ENCODE peak calls at places on chromosomes 2 and 18, in ten cellular contexts. T, O, G, A, B, F, J, V, Z and M are unnamed samples.

GRCh38 chr2:20796374-20796791 is 26.5 kb downstream of the LDAH start:
- DNase-seq in T (no peak), O (no peak), G (no peak), A (no peak), B (no peak), F (no peak), J (peak), V (no peak), Z (no peak), M (peak)

GRCh38 chr18:48798334-48799197 is 152.2 kb downstream of the SMAD7 start:
- DNase-seq in T (no peak), O (peak), G (no peak), A (no peak), B (no peak), F (peak), J (no peak), V (peak), Z (no peak), M (peak)

GRCh38 chr2:11239718-11240462 is 84.6 kb downstream of the SLC66A3 start:
- DNase-seq in T (no peak), O (no peak), G (no peak), A (no peak), B (no peak), F (no peak), J (peak), V (peak), Z (no peak), M (peak)

GRCh38 chr2:207601774-207602173 is 23.4 kb downstream of the METTL21A start:
- DNase-seq in T (no peak), O (no peak), G (no peak), A (no peak), B (no peak), F (no peak), J (peak), V (no peak), Z (no peak), M (no peak)

GRCh38 chr18:36467614-36468013 is 170.1 kb downstream of the FHOD3 start:
- DNase-seq in T (no peak), O (peak), G (no peak), A (no peak), B (no peak), F (no peak), J (no peak), V (no peak), Z (no peak), M (no peak)

GRCh38 chr2:128513416-128514283 is 195.0 kb upstream of the HS6ST1 start:
- DNase-seq in T (no peak), O (no peak), G (no peak), A (peak), B (no peak), F (peak), J (no peak), V (no peak), Z (peak), M (peak)

GRCh38 chr2:168401771-168402170 is 54.3 kb upstream of the CERS6 start:
- DNase-seq in T (no peak), O (no peak), G (no peak), A (no peak), B (no peak), F (no peak), J (no peak), V (no peak), Z (no peak), M (no peak)

GRCh38 chr18:67261931-67262552 is 254.5 kb downstream of the DSEL start:
- DNase-seq in T (no peak), O (no peak), G (no peak), A (no peak), B (no peak), F (no peak), J (no peak), V (no peak), Z (no peak), M (no peak)

GRCh38 chr2:48107326-48107925 is 201.1 kb upstream of the FBXO11 start:
- DNase-seq in T (peak), O (no peak), G (no peak), A (no peak), B (no peak), F (no peak), J (peak), V (no peak), Z (peak), M (peak)

GRCh38 chr2:10900216-10901109 is 11.3 kb upstream of the KCNF1 start:
- DNase-seq in T (peak), O (no peak), G (no peak), A (no peak), B (no peak), F (no peak), J (peak), V (no peak), Z (peak), M (no peak)

GRCh38 chr18:41324934-41325333 is 630.1 kb upstream of the PIK3C3 start:
- DNase-seq in T (no peak), O (no peak), G (no peak), A (no peak), B (no peak), F (no peak), J (peak), V (no peak), Z (no peak), M (no peak)

GRCh38 chr2:121866789-121867188 is 111.3 kb downstream of the TSN start:
- DNase-seq in T (no peak), O (no peak), G (no peak), A (no peak), B (no peak), F (no peak), J (peak), V (no peak), Z (no peak), M (no peak)

GRCh38 chr2:48221846-48222516 is 308.0 kb upstream of the STON1 start:
- DNase-seq in T (no peak), O (no peak), G (no peak), A (no peak), B (no peak), F (no peak), J (no peak), V (no peak), Z (peak), M (no peak)

GRCh38 chr2:28564346-28564745 is 68.5 kb downstream of the PLB1 start:
- DNase-seq in T (no peak), O (no peak), G (no peak), A (no peak), B (no peak), F (no peak), J (no peak), V (no peak), Z (no peak), M (no peak)

GRCh38 chr2:74821177-74822124 is 12.5 kb upstream of the HK2 start:
- DNase-seq in T (no peak), O (no peak), G (no peak), A (no peak), B (no peak), F (no peak), J (no peak), V (peak), Z (no peak), M (no peak)

GRCh38 chr2:64595397-64596160 is 58.1 kb downstream of the SERTAD2 start:
- DNase-seq in T (no peak), O (no peak), G (no peak), A (no peak), B (no peak), F (no peak), J (peak), V (no peak), Z (peak), M (no peak)

GRCh38 chr2:204108301-204108700 is 171.7 kb downstream of the ICOS start:
- DNase-seq in T (peak), O (no peak), G (no peak), A (no peak), B (no peak), F (no peak), J (no peak), V (no peak), Z (peak), M (peak)

GRCh38 chr2:127618551-127618950 is 27.4 kb upstream of the GPR17 start:
- DNase-seq in T (no peak), O (no peak), G (no peak), A (no peak), B (no peak), F (no peak), J (no peak), V (no peak), Z (no peak), M (no peak)

GRCh38 chr2:227655454-227655853 is 11.2 kb upstream of the SCYGR5 start:
- DNase-seq in T (peak), O (no peak), G (no peak), A (no peak), B (no peak), F (peak), J (peak), V (no peak), Z (peak), M (peak)

GRCh38 chr2:90069290-90069894 is 1377.9 kb downstream of the RPIA start:
- DNase-seq in T (peak), O (peak), G (peak), A (no peak), B (no peak), F (peak), J (no peak), V (peak), Z (peak), M (peak)

GRCh38 chr2:152635635-152636298 is 81.5 kb downstream of the PRPF40A start:
- DNase-seq in T (peak), O (peak), G (peak), A (no peak), B (peak), F (peak), J (peak), V (peak), Z (peak), M (peak)

GRCh38 chr2:237485304-237485703 is 1.7 kb upstream of the MLPH start:
- DNase-seq in T (no peak), O (no peak), G (no peak), A (no peak), B (no peak), F (no peak), J (no peak), V (no peak), Z (no peak), M (no peak)

GRCh38 chr2:101613073-101613704 is 84.3 kb upstream of the MAP4K4 start:
- DNase-seq in T (no peak), O (no peak), G (no peak), A (no peak), B (no peak), F (no peak), J (no peak), V (no peak), Z (no peak), M (no peak)

GRCh38 chr18:5601188-5601624 is 57.4 kb upstream of the EPB41L3 start:
- DNase-seq in T (no peak), O (no peak), G (no peak), A (no peak), B (no peak), F (no peak), J (no peak), V (no peak), Z (no peak), M (no peak)

DNA sequence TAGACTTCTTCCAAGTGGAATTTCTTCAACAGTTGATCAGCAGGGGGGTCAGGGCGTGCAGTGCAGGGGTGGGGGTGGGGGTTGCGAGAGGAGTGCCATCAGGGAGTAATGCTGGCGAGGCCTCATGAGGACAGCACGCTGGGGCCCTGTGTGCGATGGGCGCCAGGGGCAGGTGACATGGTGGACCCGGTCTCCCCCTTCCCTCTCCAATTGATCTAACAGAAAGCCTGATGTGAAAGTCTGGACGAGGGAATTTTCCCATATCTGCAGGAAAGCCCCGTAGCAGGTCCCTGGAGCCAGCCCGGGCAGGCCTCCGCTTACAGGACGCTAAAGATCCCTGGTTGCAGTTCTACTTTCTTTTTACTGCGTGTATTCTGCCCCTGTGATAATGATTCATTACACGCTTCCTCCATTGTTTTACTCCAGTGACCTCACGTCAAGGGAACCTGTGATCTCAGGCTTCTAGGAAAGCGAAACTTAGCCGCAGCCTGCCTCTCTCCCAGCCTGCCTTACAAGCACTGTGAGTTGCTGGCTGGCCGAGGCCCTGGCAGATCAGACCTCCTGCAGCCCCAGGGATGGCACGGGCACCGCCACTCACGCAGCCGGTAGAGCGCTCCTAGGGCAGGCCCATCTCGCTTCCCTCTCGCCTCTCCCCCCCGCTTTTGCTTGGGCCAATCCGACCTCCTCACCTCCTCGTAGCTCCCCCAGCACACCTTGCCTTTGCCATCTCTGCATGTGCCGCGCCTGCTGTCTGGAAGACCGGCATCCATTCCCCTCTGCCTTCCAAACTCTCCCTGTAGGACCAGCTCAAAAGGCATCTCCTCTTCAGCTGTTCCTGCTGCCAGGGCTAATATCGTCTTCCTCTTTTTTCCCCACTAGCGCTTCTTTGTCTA is 19.2 kb downstream of the NEURL3 start:
- DNase-seq in T (peak), O (peak), G (peak), A (peak), B (no peak), F (peak), J (peak), V (peak), Z (no peak), M (peak)
- TF ChIP-seq POLR2A in T (peak), O (peak), G (peak), A (peak), B (peak), F (peak), J (no peak), V (no peak), Z (no peak), M (peak)

DNA sequence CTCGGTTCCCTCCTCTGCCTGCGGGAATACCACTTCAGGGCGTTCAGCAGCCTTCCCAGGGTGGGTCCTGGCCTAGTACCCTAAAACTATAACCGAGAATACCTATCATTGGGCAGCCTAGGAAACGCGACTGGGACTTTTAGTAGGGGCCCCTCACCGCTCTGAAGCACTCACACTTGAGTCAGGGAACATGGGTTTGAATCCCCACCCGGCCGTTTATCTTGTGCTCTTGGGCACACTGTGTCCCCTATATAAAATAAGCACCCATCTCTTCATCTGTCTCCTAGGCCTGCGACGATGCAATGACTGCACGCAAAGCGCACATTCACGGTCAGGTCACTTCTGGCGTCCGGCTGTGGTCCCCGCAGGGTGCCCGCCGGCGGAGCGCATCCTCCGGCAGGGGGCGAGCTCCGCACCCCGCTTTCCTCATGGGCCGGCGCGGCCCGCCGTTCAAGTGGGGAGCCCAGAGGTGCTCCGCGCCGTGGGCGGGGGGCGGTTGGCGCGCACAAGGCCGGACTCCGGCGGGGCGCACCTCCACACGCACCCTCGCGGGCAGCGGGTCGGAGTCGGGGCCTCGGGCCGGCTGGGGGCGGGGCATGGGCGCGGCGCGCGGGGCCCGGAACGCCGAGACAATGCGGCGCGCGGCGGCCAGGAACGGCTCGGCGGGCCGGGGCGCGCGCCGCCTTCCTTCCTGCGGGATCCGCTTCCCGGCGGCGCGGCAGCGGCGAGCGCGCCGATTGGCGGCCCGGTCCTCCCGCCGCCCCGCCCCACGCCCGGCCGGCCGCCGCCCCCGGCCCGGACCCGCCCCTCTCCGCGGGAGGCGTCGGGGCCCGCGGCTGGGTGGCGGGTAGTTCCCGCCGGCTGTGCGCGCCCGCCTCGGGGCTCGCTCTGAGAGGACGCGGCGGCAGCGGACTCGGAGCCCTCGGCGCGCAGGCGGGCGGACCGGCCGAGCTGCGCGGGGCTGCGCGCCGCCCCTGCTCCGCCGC is at the start of gene ASAP2:
- DNase-seq in T (peak), O (peak), G (peak), A (no peak), B (peak), F (peak), J (peak), V (peak), Z (peak), M (peak)
- TF ChIP-seq POLR2A in T (peak), O (no peak), G (peak), A (no peak), B (peak), F (peak), J (peak), V (no peak), Z (peak), M (peak)

GRCh38 chr2:86065512-86065911 is 40.2 kb downstream of the POLR1A start:
- DNase-seq in T (no peak), O (no peak), G (no peak), A (no peak), B (no peak), F (no peak), J (no peak), V (no peak), Z (no peak), M (no peak)
- TF ChIP-seq POLR2A in T (no peak), O (no peak), G (no peak), A (no peak), B (no peak), F (no peak), J (no peak), V (no peak), Z (no peak), M (no peak)

GRCh38 chr18:79644006-79644665 is 35.5 kb upstream of the CTDP1 start:
- DNase-seq in T (peak), O (peak), G (peak), A (peak), B (no peak), F (peak), J (peak), V (peak), Z (peak), M (peak)
- TF ChIP-seq POLR2A in T (no peak), O (no peak), G (no peak), A (no peak), B (no peak), F (no peak), J (no peak), V (no peak), Z (no peak), M (no peak)

GRCh38 chr2:196592912-196593881 is 46.3 kb upstream of the CCDC150 start:
- DNase-seq in T (peak), O (peak), G (peak), A (no peak), B (no peak), F (peak), J (peak), V (peak), Z (peak), M (no peak)
- TF ChIP-seq POLR2A in T (peak), O (no peak), G (no peak), A (no peak), B (no peak), F (no peak), J (peak), V (no peak), Z (no peak), M (no peak)

GRCh38 chr2:174596994-174597346 is 634 bp downstream of the WIPF1 start:
- DNase-seq in T (no peak), O (no peak), G (no peak), A (no peak), B (no peak), F (no peak), J (peak), V (no peak), Z (peak), M (no peak)

GRCh38 chr2:174595415-174595814 is 2.2 kb downstream of the WIPF1 start:
- DNase-seq in T (no peak), O (no peak), G (no peak), A (no peak), B (no peak), F (no peak), J (no peak), V (no peak), Z (peak), M (no peak)

GRCh38 chr2:174595904-174596397 is 1.7 kb downstream of the WIPF1 start:
- DNase-seq in T (no peak), O (no peak), G (no peak), A (no peak), B (no peak), F (no peak), J (no peak), V (no peak), Z (peak), M (no peak)

GRCh38 chr2:174599310-174599941 is 1.8 kb upstream of the WIPF1 start:
- DNase-seq in T (no peak), O (no peak), G (no peak), A (no peak), B (no peak), F (no peak), J (no peak), V (no peak), Z (no peak), M (no peak)

GRCh38 chr2:174597347-174598047 is at the start of gene WIPF1:
- DNase-seq in T (peak), O (no peak), G (no peak), A (peak), B (no peak), F (peak), J (peak), V (no peak), Z (peak), M (peak)
- TF ChIP-seq POLR2A in T (no peak), O (peak), G (peak), A (peak), B (peak), F (peak), J (no peak), V (no peak), Z (peak), M (peak)